ENCODE peak calls at places on chromosomes 1 and 21, in nine cellular contexts. D is HCT116, B is HL-60, I is A549, A is HepG2, S is SK-N-SH, C is GM23338, X is K562, M is GM12878. U is an unnamed sample.

GRCh38 chr1:46248122-46248920 is 758 bp downstream of the RAD54L start:
- DNase-seq in D (peak; percentile 48), B (peak; percentile 65), I (peak; percentile 37), A (peak; percentile 62), S (peak; percentile 55), C (peak; percentile 85), X (peak; percentile 88), M (no peak), U (no peak)

GRCh38 chr1:151060241-151061011 is at the start of gene MLLT11:
- DNase-seq in D (no peak), B (no peak), I (peak; percentile 66), A (no peak), S (peak; percentile 86), C (peak; percentile 94), X (peak; percentile 93), M (no peak), U (no peak)

GRCh38 chr1:175482072-175482451 is 261.3 kb downstream of the TNR start:
- DNase-seq in D (no peak), B (no peak), I (no peak), A (no peak), S (no peak), C (no peak), X (no peak), M (no peak), U (no peak)

GRCh38 chr1:84899969-84900368 is 7.0 kb upstream of the LPAR3 start:
- DNase-seq in D (no peak), B (no peak), I (no peak), A (no peak), S (no peak), C (no peak), X (no peak), M (no peak), U (no peak)

GRCh38 chr1:61181016-61181560 is 98.7 kb downstream of the NFIA start:
- DNase-seq in D (no peak), B (no peak), I (no peak), A (no peak), S (no peak), C (no peak), X (no peak), M (no peak), U (no peak)

GRCh38 chr1:226736908-226737818 is 1.9 kb downstream of the ITPKB start:
- DNase-seq in D (no peak), B (peak; percentile 44), I (no peak), A (no peak), S (peak; percentile 80), C (peak; percentile 75), X (no peak), M (no peak), U (no peak)

GRCh38 chr1:246790833-246791232 is 66.6 kb downstream of the SCCPDH start:
- DNase-seq in D (no peak), B (no peak), I (no peak), A (no peak), S (no peak), C (no peak), X (no peak), M (no peak), U (no peak)

GRCh38 chr1:43221256-43221778 is 48.5 kb upstream of the TMEM125 start:
- DNase-seq in D (no peak), B (no peak), I (no peak), A (no peak), S (no peak), C (no peak), X (no peak), M (peak; percentile 75), U (no peak)

GRCh38 chr1:168273575-168273974 is 7.1 kb upstream of the TBX19 start:
- DNase-seq in D (no peak), B (no peak), I (no peak), A (no peak), S (no peak), C (no peak), X (no peak), M (no peak), U (no peak)

GRCh38 chr1:64248065-64248464 is 44.6 kb downstream of the UBE2U start:
- DNase-seq in D (no peak), B (no peak), I (no peak), A (no peak), S (no peak), C (peak; percentile 58), X (no peak), M (no peak), U (no peak)

GRCh38 chr1:185567006-185567405 is 167.2 kb upstream of the HMCN1 start:
- DNase-seq in D (peak; percentile 13), B (peak; percentile 63), I (peak; percentile 11), A (no peak), S (no peak), C (no peak), X (peak; percentile 11), M (no peak), U (no peak)

GRCh38 chr21:46551636-46552241 is 53.1 kb downstream of the S100B start:
- DNase-seq in D (no peak), B (peak; percentile 84), I (no peak), A (no peak), S (no peak), C (peak; percentile 33), X (no peak), M (no peak), U (no peak)

GRCh38 chr1:24464378-24464770 is 38.3 kb upstream of the RCAN3 start:
- DNase-seq in D (no peak), B (no peak), I (no peak), A (no peak), S (no peak), C (peak; percentile 65), X (no peak), M (no peak), U (no peak)

GRCh38 chr21:29144736-29145353 is 14.4 kb downstream of the MAP3K7CL start:
- DNase-seq in D (no peak), B (no peak), I (no peak), A (no peak), S (no peak), C (no peak), X (no peak), M (no peak), U (no peak)

GRCh38 chr1:227372662-227373061 is 54.4 kb upstream of the CDC42BPA start:
- DNase-seq in D (no peak), B (no peak), I (peak; percentile 41), A (no peak), S (no peak), C (no peak), X (no peak), M (no peak), U (no peak)

DNA sequence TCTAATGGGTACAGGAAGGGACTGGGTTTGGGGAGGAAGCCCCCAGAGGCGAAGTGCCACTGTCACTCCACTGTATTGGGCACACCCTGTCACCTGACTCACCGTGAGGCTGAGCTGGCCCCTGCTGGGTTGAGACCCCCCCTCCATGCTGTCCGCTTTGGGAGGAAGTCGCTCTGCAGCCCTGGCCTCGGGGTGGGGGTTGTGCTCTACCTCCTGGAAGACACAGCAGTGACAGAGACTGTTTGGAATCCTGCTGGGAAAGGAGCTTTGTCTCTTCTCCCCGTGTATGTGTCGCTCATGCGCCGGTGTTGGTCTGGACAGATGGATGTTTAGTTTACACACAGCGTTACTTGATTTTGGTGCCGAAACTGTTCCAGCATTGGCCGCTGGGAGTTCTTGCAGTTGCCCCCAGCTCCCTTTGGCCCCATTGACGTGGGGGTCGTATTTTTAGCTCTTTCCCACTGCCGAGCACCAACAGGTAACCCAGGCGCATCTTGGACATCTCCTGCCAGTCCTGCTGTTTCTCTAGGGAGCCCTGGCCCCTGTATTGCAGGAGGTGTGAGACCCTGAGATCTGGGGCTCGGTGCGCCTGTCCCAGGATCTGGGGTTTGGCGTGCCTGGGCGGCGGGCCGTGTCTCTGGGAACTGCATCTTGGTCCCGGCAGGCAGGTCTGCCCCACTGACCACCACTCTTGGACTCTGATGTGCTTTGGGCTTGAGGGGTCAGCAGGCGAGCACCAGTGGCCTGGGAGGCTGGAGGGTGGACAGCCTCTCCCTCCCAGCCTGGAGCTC is 30.3 kb downstream of the SLX9 start:
- DNase-seq in D (no peak), B (peak; percentile 17), I (no peak), A (no peak), S (no peak), C (no peak), X (no peak), M (no peak), U (no peak)
- TF ChIP-seq REST in D (no peak), B (no peak), I (no peak), A (no peak), S (no peak), C (no peak), X (no peak), M (no peak), U (no peak)

GRCh38 chr1:29409616-29410015 is 173.3 kb downstream of the PTPRU start:
- DNase-seq in D (no peak), B (no peak), I (no peak), A (no peak), S (no peak), C (no peak), X (no peak), M (no peak), U (no peak)
- TF ChIP-seq REST in D (no peak), B (no peak), I (no peak), A (no peak), S (no peak), C (no peak), X (no peak), M (no peak), U (no peak)

DNA sequence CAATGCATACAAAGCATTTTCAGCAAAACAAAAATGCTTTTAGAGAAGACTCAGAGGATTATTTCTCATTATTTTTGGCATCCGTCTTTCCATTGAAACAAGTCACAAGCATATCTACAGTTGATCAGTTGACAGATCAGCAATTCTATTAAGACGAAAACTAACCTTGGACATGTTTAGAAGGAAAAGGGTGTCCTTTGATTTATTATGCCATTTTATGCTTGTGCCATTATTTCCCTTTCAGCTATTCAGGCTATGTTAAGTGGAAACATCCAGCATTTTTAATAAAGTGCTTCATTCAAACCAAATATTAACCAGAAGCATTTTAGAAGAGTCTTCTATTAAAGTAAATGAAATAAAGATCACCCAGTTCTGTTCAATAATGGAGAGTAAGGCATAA is 481.3 kb downstream of the PLA2G4A start:
- DNase-seq in D (no peak), B (no peak), I (no peak), A (no peak), S (no peak), C (no peak), X (no peak), M (no peak), U (no peak)
- TF ChIP-seq REST in D (no peak), B (no peak), I (no peak), A (no peak), S (no peak), C (no peak), X (no peak), M (no peak), U (no peak)

GRCh38 chr1:52709016-52709415 is 10.9 kb upstream of the COA7 start:
- DNase-seq in D (no peak), B (no peak), I (no peak), A (no peak), S (no peak), C (no peak), X (no peak), M (no peak), U (no peak)

GRCh38 chr1:52706136-52706670 is 8.1 kb upstream of the COA7 start:
- DNase-seq in D (no peak), B (peak; percentile 14), I (no peak), A (no peak), S (no peak), C (peak; percentile 33), X (no peak), M (no peak), U (no peak)

GRCh38 chr1:52706941-52707926 is 9.1 kb upstream of the COA7 start:
- DNase-seq in D (no peak), B (peak; percentile 10), I (no peak), A (no peak), S (no peak), C (no peak), X (no peak), M (no peak), U (no peak)

GRCh38 chr1:52702886-52703787 is 5.0 kb upstream of the COA7 start:
- DNase-seq in D (peak; percentile 80), B (peak; percentile 99), I (peak; percentile 81), A (peak; percentile 94), S (peak; percentile 88), C (peak; percentile 98), X (peak; percentile 94), M (peak; percentile 77), U (peak; percentile 89)

GRCh38 chr1:52707927-52708655 is 9.9 kb upstream of the COA7 start:
- DNase-seq in D (no peak), B (peak; percentile 69), I (peak; percentile 19), A (peak; percentile 16), S (no peak), C (no peak), X (no peak), M (no peak), U (no peak)
- TF ChIP-seq REST in D (no peak), B (no peak), I (no peak), A (no peak), S (no peak), C (no peak), X (no peak), M (no peak), U (no peak)